ENCODE peak calls at places on chromosome 19, in four cellular contexts. One of them, this sample, is unnamed.

GRCh38 chr19:42555317-42555716 is 27.0 kb upstream of the CEACAM1 start:
- DNase-seq in GM12878: no peak
- DNase-seq in K562: no peak
- DNase-seq in HCT116: no peak
- DNase-seq in this sample: no peak

GRCh38 chr19:33143897-33144405 is 12.0 kb downstream of the WDR88 start:
- DNase-seq in K562: peak
- DNase-seq in GM12878: no peak
- DNase-seq in HCT116: peak
- DNase-seq in this sample: peak

GRCh38 chr19:42412661-42413076 is 14.5 kb downstream of the LIPE start:
- DNase-seq in K562: no peak
- DNase-seq in HCT116: no peak
- DNase-seq in GM12878: no peak
- DNase-seq in this sample: no peak

GRCh38 chr19:33303791-33304759 is 1.7 kb upstream of the CEBPA start:
- DNase-seq in GM12878: no peak
- DNase-seq in HCT116: no peak
- DNase-seq in K562: peak
- DNase-seq in this sample: no peak

GRCh38 chr19:18156841-18157464 is 4.0 kb downstream of the PIK3R2 start:
- DNase-seq in GM12878: no peak
- DNase-seq in K562: peak
- DNase-seq in HCT116: peak
- DNase-seq in this sample: no peak

GRCh38 chr19:38070573-38070972 is 153.4 kb downstream of the DPF1 start:
- DNase-seq in K562: no peak
- DNase-seq in HCT116: no peak
- DNase-seq in GM12878: no peak
- DNase-seq in this sample: no peak

GRCh38 chr19:13060964-13061927 is 41.4 kb downstream of the LYL1 start:
- DNase-seq in K562: peak
- DNase-seq in HCT116: peak
- DNase-seq in GM12878: peak
- DNase-seq in this sample: peak

GRCh38 chr19:4052114-4052992 is 14.3 kb downstream of the ZBTB7A start:
- DNase-seq in K562: no peak
- DNase-seq in HCT116: no peak
- DNase-seq in GM12878: no peak
- DNase-seq in this sample: no peak

GRCh38 chr19:1655992-1656608 is 3.7 kb upstream of the TCF3 start:
- DNase-seq in GM12878: no peak
- DNase-seq in K562: peak
- DNase-seq in HCT116: no peak
- DNase-seq in this sample: no peak

DNA sequence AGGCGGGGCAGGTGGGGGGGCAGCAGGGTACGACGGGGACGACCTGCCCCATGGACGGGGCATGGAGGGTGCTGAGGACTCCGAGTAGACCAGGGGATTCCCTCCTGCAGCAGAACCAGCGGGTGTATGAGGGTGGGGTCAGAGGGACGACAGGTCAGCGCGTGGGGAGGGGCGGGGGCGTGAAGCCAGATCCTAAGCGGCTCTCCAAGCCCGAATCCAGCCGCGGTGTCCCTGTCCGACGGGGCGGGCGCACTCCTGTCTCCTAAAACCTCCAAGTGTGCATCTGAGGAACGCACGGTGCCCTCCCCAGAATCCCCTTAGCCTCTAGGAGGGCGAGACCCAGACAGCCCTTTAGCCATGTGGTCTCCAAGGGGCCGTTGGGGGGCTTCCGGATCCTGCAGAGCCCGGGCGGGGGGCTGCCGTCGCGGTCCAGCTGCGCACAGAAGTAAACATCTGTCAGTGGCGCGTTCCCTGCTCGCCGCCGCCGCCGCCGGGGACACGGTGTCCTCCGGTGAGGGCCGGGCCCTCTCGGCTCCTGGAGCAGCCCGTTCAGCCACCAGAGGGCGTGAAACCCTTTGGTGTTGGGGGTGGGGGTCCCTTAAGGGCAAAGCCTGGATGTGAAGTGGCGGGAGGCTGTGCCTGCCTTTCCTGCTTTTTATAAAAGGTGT is 732 bp downstream of the NRTN start:
- DNase-seq in GM12878: no peak
- DNase-seq in HCT116: no peak
- DNase-seq in K562: peak
- DNase-seq in this sample: no peak
- TF ChIP-seq EGR1 in GM12878: no peak
- TF ChIP-seq EGR1 in HCT116: no peak
- TF ChIP-seq EGR1 in K562: peak
- TF ChIP-seq EGR1 in this sample: no peak

DNA sequence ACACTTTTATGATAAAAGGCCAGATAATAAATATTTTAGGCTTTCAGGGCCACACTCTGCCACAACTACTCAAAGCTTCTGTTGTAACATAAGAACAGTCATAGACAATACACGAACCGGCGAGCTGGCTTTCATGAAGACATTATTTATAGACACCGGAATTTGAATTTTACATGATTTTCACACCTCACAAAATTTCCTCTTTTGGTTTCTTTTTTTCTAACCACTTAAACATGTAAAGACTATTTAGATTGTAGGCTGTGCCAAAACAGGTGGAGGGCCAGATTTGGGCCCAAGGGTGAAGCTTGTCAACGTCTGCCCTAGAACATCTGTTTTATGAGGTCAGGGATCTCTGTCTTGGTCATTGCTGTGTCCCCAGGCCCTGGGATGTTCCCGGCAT is 29.7 kb upstream of the FXYD3 start:
- DNase-seq in HCT116: no peak
- DNase-seq in K562: no peak
- DNase-seq in GM12878: peak
- DNase-seq in this sample: no peak
- TF ChIP-seq EGR1 in HCT116: no peak
- TF ChIP-seq EGR1 in K562: no peak
- TF ChIP-seq EGR1 in GM12878: no peak
- TF ChIP-seq EGR1 in this sample: no peak

DNA sequence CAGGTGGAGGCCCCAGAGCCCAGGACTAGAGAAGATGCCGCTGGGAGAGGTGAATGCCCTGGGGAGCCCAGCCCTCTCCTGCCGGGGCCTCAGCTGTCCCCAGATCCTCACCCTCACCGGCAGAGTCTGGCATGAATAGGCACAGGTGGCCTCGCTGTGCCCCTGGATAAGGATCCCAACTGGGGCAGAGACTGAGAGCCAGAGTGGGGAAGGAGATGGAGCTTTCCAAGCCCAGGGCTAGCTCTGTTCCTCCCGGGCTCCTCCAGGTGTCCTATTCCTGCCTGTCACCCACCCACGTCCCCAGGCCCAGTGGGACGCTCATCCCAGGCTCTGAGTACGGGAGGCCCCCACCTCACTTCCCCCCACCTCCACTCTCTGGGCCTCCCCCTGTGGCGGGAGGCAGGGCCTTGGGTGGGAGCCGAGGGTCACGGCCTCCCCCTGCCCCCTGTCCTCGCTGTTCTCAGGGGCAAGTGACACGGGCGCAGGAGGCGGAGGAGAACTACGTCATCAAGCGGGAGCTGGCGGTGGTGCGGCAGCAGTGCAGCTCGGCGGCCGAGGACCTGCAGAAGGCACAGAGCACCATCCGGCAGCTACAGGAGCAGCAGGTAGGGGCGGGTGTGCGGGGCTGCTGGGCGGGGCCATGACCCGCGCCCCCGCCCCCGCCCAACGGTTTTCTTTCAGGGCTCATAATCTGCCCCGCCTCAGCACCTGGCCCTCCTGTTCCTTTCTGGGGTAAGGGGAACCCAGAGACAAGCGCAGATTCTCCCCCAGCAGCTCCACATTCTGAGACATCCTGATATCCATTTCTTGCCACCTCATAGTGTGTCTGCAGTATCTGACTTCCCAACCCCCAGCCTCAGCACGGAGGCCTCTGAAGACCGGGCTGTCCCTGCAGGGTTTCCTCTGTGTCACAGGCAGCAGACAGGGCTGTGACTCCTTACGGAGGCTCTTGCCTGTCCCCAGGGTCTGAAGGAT is 16.2 kb downstream of the PRR36 start:
- DNase-seq in K562: peak
- DNase-seq in HCT116: no peak
- DNase-seq in GM12878: no peak
- DNase-seq in this sample: peak
- TF ChIP-seq EGR1 in K562: peak
- TF ChIP-seq EGR1 in HCT116: no peak
- TF ChIP-seq EGR1 in GM12878: no peak
- TF ChIP-seq EGR1 in this sample: peak

DNA sequence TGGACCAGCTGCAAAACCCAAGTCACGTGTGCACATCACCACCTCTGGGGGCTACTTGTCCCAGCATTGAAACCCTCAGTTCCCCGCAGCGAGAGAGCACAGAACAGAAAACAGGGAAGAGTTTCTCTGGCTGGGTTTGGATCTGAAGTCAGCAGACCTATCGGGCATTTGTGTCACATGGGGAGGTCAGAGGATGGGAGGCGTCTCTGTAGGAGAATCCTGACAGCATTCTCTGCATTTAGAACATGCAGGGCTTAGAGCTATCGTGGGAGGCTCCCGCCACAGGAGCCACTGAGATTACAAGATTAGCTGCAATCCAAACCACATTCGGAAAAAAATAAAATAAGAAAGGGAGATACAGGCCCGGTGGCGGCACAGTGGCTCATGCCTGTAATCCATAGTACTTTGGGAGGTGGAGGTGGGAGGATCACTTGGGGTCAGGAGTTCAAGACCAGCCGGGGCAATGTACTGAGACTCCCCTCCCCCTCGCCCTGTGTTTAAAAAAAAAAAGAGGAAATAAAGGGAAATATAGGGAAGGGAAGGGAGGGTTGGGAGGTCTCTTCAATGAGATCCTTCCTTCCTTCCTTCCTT is 2.9 kb upstream of the TLE6 start:
- DNase-seq in HCT116: no peak
- DNase-seq in GM12878: no peak
- DNase-seq in K562: peak
- DNase-seq in this sample: no peak
- TF ChIP-seq EGR1 in HCT116: no peak
- TF ChIP-seq EGR1 in GM12878: no peak
- TF ChIP-seq EGR1 in K562: peak
- TF ChIP-seq EGR1 in this sample: no peak

GRCh38 chr19:58317481-58318072 is 9.2 kb upstream of the ZSCAN22 start:
- DNase-seq in HCT116: no peak
- DNase-seq in K562: peak
- DNase-seq in GM12878: no peak
- DNase-seq in this sample: no peak
- TF ChIP-seq EGR1 in HCT116: no peak
- TF ChIP-seq EGR1 in K562: no peak
- TF ChIP-seq EGR1 in GM12878: no peak
- TF ChIP-seq EGR1 in this sample: no peak

GRCh38 chr19:19865750-19866598 is at the start of gene ZNF253:
- DNase-seq in HCT116: no peak
- DNase-seq in GM12878: peak
- DNase-seq in K562: peak
- DNase-seq in this sample: peak

GRCh38 chr19:19866599-19867248 is 1.0 kb downstream of the ZNF253 start:
- DNase-seq in GM12878: peak
- DNase-seq in HCT116: no peak
- DNase-seq in K562: peak
- DNase-seq in this sample: peak

GRCh38 chr19:19873381-19873780 is 7.7 kb downstream of the ZNF253 start:
- DNase-seq in HCT116: no peak
- DNase-seq in K562: no peak
- DNase-seq in GM12878: no peak
- DNase-seq in this sample: no peak

GRCh38 chr19:19871932-19872331 is 6.2 kb downstream of the ZNF253 start:
- DNase-seq in HCT116: no peak
- DNase-seq in GM12878: no peak
- DNase-seq in K562: no peak
- DNase-seq in this sample: no peak
- TF ChIP-seq EGR1 in HCT116: no peak
- TF ChIP-seq EGR1 in GM12878: no peak
- TF ChIP-seq EGR1 in K562: no peak
- TF ChIP-seq EGR1 in this sample: no peak

GRCh38 chr19:20271215-20271926 is 104.4 kb downstream of the ZNF486 start:
- DNase-seq in GM12878: no peak
- DNase-seq in K562: no peak
- DNase-seq in HCT116: no peak
- DNase-seq in this sample: no peak
- TF ChIP-seq EGR1 in GM12878: no peak
- TF ChIP-seq EGR1 in K562: no peak
- TF ChIP-seq EGR1 in HCT116: no peak
- TF ChIP-seq EGR1 in this sample: no peak

GRCh38 chr19:7928741-7929701 is 3.1 kb upstream of the CTXN1 start:
- DNase-seq in K562: peak
- DNase-seq in GM12878: no peak
- DNase-seq in HCT116: no peak
- DNase-seq in this sample: no peak
- TF ChIP-seq EGR1 in K562: no peak
- TF ChIP-seq EGR1 in GM12878: no peak
- TF ChIP-seq EGR1 in HCT116: no peak
- TF ChIP-seq EGR1 in this sample: no peak

DNA sequence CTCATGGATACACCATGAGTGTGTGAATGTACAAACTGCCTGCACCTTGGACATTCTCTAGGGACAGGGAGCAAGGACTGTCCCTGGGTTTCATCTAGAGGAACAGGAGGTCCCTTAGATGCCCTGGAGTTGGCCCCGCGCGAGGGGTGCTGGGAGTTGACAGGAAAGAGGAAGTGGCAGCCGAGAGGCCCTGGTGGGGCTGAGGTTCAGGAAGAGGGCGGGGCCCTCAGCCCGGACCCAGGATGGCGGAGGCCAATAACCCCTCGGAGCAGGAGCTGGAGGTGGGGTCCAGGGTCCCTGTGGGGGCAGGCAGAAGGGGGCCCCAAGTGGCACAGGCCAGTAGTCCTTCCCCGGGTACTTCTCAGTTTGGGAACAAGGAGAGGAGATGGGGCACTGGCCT is 6.9 kb downstream of the PKN1 start:
- DNase-seq in K562: peak
- DNase-seq in GM12878: peak
- DNase-seq in HCT116: no peak
- DNase-seq in this sample: no peak
- TF ChIP-seq EGR1 in K562: no peak
- TF ChIP-seq EGR1 in GM12878: no peak
- TF ChIP-seq EGR1 in HCT116: no peak
- TF ChIP-seq EGR1 in this sample: no peak

GRCh38 chr19:49347835-49348234 is 12.6 kb downstream of the CD37 start:
- DNase-seq in K562: peak
- DNase-seq in HCT116: peak
- DNase-seq in GM12878: no peak
- DNase-seq in this sample: no peak
- TF ChIP-seq EGR1 in K562: no peak
- TF ChIP-seq EGR1 in HCT116: no peak
- TF ChIP-seq EGR1 in GM12878: no peak
- TF ChIP-seq EGR1 in this sample: no peak